ENCODE peak calls at places on chromosomes 1 and 21, in five cellular contexts. V is adrenal gland, G is colonic mucosa, N is left ventricle myocardium inferior, Y is pancreas. Q is an unnamed sample. For H3K36me3, the result is how much of the 10 kb centered on the place peaks cover.

GRCh38 chr1:5765997-5766913 is 226.0 kb downstream of the NPHP4 start:
- DNase-seq in V (no peak), G (no peak), N (no peak), Y (no peak), Q (no peak)

GRCh38 chr21:45540601-45540970 is 1.7 kb downstream of the SLC19A1 start:
- DNase-seq in V (no peak), G (no peak), N (peak), Y (no peak), Q (no peak)

GRCh38 chr1:68464891-68465290 is 15.1 kb upstream of the RPE65 start:
- DNase-seq in V (no peak), G (no peak), N (no peak), Y (no peak), Q (no peak)

GRCh38 chr1:15168479-15168878 is 14.9 kb downstream of the TMEM51 start:
- DNase-seq in V (peak), G (no peak), N (no peak), Y (no peak), Q (no peak)

GRCh38 chr1:64318428-64318827 is 115.0 kb downstream of the UBE2U start:
- DNase-seq in V (no peak), G (no peak), N (no peak), Y (no peak), Q (no peak)

GRCh38 chr21:33278736-33279135 is 12.6 kb downstream of the IL10RB start:
- DNase-seq in V (no peak), G (no peak), N (no peak), Y (no peak), Q (no peak)

GRCh38 chr1:116556289-116557006 is 14.4 kb downstream of the CD58 start:
- DNase-seq in V (peak), G (peak), N (peak), Y (no peak), Q (no peak)

GRCh38 chr1:167784876-167785550 is 63.2 kb downstream of the MPZL1 start:
- DNase-seq in V (no peak), G (no peak), N (no peak), Y (no peak), Q (no peak)

GRCh38 chr1:245752551-245752950 is 597.8 kb downstream of the KIF26B start:
- DNase-seq in V (no peak), G (no peak), N (no peak), Y (no peak), Q (no peak)

GRCh38 chr1:10635385-10635896 is 160.7 kb downstream of the PEX14 start:
- DNase-seq in V (no peak), G (no peak), N (no peak), Y (peak), Q (peak)

GRCh38 chr1:53578358-53578757 is 119.2 kb downstream of the DMRTB1 start:
- DNase-seq in V (no peak), G (no peak), N (no peak), Y (no peak), Q (no peak)

GRCh38 chr1:91846007-91846620 is 39.8 kb downstream of the TGFBR3 start:
- DNase-seq in V (peak), G (peak), N (no peak), Y (no peak), Q (peak)

GRCh38 chr1:21368514-21369289 is 71.2 kb upstream of the NBPF3 start:
- DNase-seq in V (peak), G (peak), N (peak), Y (peak), Q (peak)

GRCh38 chr1:93613895-93614294 is 67.7 kb downstream of the BCAR3 start:
- DNase-seq in V (peak), G (peak), N (peak), Y (peak), Q (no peak)

GRCh38 chr1:150321826-150322166 is 463 bp downstream of the PRPF3 start:
- DNase-seq in V (no peak), G (no peak), N (no peak), Y (no peak), Q (no peak)

GRCh38 chr1:1768249-1768992 is 9.8 kb downstream of the NADK start:
- DNase-seq in V (no peak), G (no peak), N (no peak), Y (no peak), Q (no peak)
- H3K36me3 ChIP-seq in V (under half), G (under half), N (half or more), Y (under half), Q (under half)

DNA sequence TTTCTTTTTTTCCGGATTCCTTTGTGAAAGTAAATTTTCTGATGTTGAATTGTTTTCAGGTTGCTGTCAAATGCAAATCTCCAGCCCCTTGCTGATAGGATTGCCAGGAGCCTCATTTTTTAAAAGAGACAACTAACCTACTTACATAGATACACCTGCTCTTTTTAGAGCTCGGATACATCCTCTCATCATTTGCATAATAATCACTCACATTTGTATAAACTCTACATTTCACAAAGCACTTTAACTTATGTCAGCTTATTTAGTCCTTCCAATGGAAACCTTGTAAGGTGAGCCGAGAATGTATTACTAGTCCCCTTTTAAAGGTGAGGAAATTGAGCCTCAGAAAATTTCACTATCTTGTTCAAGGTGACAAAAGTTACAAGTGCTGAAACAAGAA is 84.8 kb downstream of the KCTD3 start:
- DNase-seq in V (no peak), G (no peak), N (no peak), Y (no peak), Q (no peak)
- H3K4me3 ChIP-seq in V (no peak), G (no peak), N (no peak), Y (no peak), Q (no peak)

DNA sequence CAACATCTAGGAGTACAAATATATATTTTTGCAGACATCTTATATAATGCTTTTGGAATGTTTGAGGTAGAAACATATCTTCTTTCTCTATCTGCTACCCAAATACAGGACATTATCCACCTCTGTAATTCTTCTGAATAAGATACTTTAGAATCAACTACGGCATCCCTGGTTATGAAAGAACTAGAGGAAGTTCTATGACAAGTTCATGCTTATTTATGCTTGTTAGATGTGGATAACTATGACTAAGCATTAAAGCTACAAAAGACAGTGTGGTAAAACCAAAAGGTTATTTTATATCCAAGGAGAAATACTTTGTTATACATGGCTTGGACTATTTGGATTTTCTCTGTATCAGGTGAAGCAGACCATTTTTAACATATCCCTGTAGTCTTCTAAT is 894.0 kb downstream of the KCNT2 start:
- DNase-seq in V (no peak), G (no peak), N (no peak), Y (no peak), Q (no peak)
- H3K27ac ChIP-seq in V (no peak), G (no peak), N (no peak), Y (no peak), Q (no peak)

DNA sequence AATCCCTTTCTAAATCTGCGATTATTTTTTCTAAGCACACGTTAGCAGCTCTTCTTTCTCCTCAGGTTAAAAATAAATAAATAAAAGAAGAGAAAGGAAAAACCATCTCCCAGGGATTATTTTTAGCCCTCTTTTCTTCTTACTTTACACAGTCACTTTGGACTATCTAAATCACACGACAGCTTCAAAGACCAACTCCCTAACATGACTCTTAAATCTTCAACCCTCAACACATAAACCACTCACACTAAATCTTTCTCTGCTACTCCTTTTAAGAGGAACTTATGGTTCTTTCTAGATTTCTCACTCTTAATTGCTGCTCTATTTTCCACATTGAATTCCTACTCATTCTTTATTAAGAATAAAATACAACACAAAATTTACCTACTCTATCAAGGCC is 1095.0 kb upstream of the B3GALT2 start:
- DNase-seq in V (no peak), G (no peak), N (no peak), Y (no peak), Q (no peak)
- H3K36me3 ChIP-seq in V (under half), G (under half), N (under half), Y (under half), Q (under half)

DNA sequence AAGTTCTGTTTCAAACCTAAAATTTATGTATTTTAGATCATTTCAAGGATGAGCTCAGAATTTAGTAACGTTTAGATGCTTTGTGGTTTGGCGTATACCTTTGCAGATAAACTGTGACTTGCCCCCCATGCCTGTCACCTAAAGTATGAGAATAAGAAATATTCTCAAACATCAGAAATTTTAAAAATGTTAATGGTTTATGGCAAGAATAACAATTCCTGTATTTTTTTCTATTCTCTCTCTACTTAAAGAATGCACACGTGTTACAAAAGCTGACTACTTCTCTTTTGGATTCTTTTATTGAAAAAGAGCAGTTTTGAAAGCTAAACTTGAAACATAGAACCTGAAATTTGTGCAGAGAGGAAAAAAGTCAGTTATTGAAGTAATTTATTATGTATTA is 3.9 kb downstream of the NFIA start:
- DNase-seq in V (no peak), G (no peak), N (no peak), Y (no peak), Q (no peak)
- H3K4me3 ChIP-seq in V (no peak), G (no peak), N (peak), Y (no peak), Q (no peak)

DNA sequence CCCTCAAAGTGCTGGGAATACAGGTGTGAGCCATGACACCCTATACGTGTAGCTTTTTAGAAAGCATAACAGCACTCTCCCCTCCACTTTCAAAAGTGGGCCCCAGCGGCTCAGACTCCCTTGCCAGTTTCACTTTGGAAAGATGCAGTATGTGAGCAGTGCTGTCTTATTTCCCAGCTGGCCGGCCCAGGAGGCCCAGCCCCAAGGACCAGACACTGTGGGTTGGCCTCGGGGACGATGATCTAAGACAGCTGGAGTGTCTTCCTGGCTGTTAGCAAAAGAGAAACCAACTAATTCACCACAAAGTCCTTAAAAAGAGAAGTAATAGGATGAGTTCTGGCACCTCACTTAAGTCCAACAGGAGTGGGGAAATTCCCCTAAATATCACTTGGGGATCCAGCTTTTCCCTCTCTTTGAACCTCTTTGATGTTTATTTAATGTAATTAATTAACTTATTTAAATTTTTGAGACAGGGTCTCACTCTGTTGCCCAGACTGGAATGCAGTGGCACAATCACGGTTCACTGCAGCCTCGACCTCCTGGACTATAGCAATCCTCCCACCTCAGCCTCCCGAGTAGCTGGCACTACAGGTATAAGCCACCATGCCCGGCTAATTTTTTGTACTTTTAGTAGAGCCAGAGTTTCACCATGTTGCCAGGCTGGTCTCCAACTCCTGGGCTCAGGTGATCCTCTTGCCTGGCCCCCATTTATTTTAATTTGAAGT is 17.6 kb upstream of the CLIC4 start:
- DNase-seq in V (peak), G (peak), N (peak), Y (no peak), Q (peak)
- H3K27ac ChIP-seq in V (no peak), G (peak), N (peak), Y (no peak), Q (peak)

GRCh38 chr1:39452081-39452480 is 39.4 kb upstream of the BMP8A start:
- DNase-seq in V (no peak), G (no peak), N (no peak), Y (no peak), Q (no peak)
- H3K36me3 ChIP-seq in V (under half), G (under half), N (half or more), Y (half or more), Q (under half)

DNA sequence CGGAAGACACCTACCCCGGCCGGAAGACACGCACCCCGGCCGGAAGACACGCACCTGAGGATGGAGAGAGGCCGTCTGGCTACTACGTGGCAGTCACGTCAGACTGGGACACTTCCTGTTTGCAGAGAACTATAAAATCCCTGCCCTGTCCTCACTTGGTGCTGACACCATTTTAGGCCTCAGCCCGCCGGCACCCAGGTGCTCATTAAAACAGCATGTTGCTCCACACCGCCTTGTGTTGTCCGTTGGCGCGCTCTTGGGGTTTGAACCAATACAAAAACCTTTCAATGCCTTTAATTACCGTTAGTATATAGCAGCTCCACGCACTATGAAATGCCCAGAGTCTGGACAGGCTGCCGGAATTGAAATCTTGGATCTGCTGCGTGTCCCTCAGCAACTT is 34.7 kb downstream of the VN1R5 start:
- DNase-seq in V (no peak), G (no peak), N (no peak), Y (no peak), Q (no peak)
- H3K4me3 ChIP-seq in V (no peak), G (no peak), N (no peak), Y (no peak), Q (no peak)

DNA sequence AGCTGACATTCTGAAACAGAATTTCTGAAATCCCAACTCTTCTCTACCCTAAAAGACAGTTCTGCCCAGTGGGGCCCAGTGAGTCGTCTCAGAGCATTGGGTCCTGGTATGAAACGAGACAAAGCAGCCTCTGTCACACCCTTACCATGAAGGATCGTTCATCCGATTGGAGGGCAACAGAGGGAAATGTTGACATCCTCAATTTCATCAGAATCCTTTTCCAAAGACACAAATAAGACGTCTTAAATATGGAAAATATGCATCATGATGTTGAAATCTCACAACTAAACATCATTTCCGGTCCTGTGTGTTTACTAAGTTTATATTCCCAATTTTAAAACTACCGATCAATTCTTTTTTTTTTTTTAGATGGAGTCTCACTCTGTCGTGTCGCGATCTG is 112.1 kb upstream of the SLC45A1 start:
- DNase-seq in V (no peak), G (no peak), N (no peak), Y (no peak), Q (no peak)
- H3K27ac ChIP-seq in V (no peak), G (no peak), N (no peak), Y (no peak), Q (no peak)